ENCODE peak calls at places on chromosomes 1 and 21, in five cellular contexts. One of them, this sample, is unnamed.

GRCh38 chr1:240091614-240092300 is at the start of gene FMN2:
- DNase-seq in AG04449: no peak
- DNase-seq in brain microvascular endothelial cell: peak; percentile 8
- DNase-seq in thyroid gland: no peak
- DNase-seq in neural progenitor cell: peak; percentile 88
- DNase-seq in this sample: peak; percentile 2

GRCh38 chr1:248686815-248687214 is 15.8 kb downstream of the OR14I1 start:
- DNase-seq in AG04449: no peak
- DNase-seq in brain microvascular endothelial cell: no peak
- DNase-seq in thyroid gland: no peak
- DNase-seq in neural progenitor cell: no peak
- DNase-seq in this sample: no peak

GRCh38 chr1:26799479-26800133 is 11.9 kb downstream of the PIGV start:
- DNase-seq in AG04449: no peak
- DNase-seq in brain microvascular endothelial cell: peak; percentile 51
- DNase-seq in thyroid gland: peak; percentile 95
- DNase-seq in neural progenitor cell: no peak
- DNase-seq in this sample: peak; percentile 73

GRCh38 chr1:26126321-26127084 is 14.9 kb downstream of the PDIK1L start:
- DNase-seq in AG04449: no peak
- DNase-seq in brain microvascular endothelial cell: no peak
- DNase-seq in thyroid gland: peak; percentile 35
- DNase-seq in neural progenitor cell: no peak
- DNase-seq in this sample: peak; percentile 34

GRCh38 chr1:8702121-8702520 is 115.3 kb downstream of the RERE start:
- DNase-seq in AG04449: no peak
- DNase-seq in brain microvascular endothelial cell: peak; percentile 23
- DNase-seq in thyroid gland: peak; percentile 78
- DNase-seq in neural progenitor cell: peak; percentile 61
- DNase-seq in this sample: peak; percentile 49

GRCh38 chr1:52365091-52365745 is 787 bp downstream of the CC2D1B start:
- DNase-seq in AG04449: no peak
- DNase-seq in brain microvascular endothelial cell: peak; percentile 48
- DNase-seq in thyroid gland: peak; percentile 71
- DNase-seq in neural progenitor cell: peak; percentile 44
- DNase-seq in this sample: peak; percentile 72

GRCh38 chr21:38788275-38788911 is 17.3 kb upstream of the ETS2 start:
- DNase-seq in AG04449: no peak
- DNase-seq in brain microvascular endothelial cell: no peak
- DNase-seq in thyroid gland: no peak
- DNase-seq in neural progenitor cell: no peak
- DNase-seq in this sample: peak; percentile 44

GRCh38 chr1:247357062-247357780 is 25.6 kb upstream of the ZNF496 start:
- DNase-seq in AG04449: no peak
- DNase-seq in brain microvascular endothelial cell: peak; percentile 81
- DNase-seq in thyroid gland: peak; percentile 36
- DNase-seq in neural progenitor cell: no peak
- DNase-seq in this sample: peak; percentile 84

GRCh38 chr1:205585835-205586785 is 45.7 kb downstream of the ELK4 start:
- DNase-seq in AG04449: no peak
- DNase-seq in brain microvascular endothelial cell: no peak
- DNase-seq in thyroid gland: no peak
- DNase-seq in neural progenitor cell: no peak
- DNase-seq in this sample: no peak

GRCh38 chr21:41171210-41171609 is 3.2 kb downstream of the BACE2 start:
- DNase-seq in AG04449: no peak
- DNase-seq in brain microvascular endothelial cell: no peak
- DNase-seq in thyroid gland: peak; percentile 80
- DNase-seq in neural progenitor cell: no peak
- DNase-seq in this sample: peak; percentile 75

GRCh38 chr1:8197493-8198282 is 120.2 kb upstream of the SLC45A1 start:
- DNase-seq in AG04449: peak; percentile 68
- DNase-seq in brain microvascular endothelial cell: peak; percentile 92
- DNase-seq in thyroid gland: peak; percentile 94
- DNase-seq in neural progenitor cell: no peak
- DNase-seq in this sample: peak; percentile 91

GRCh38 chr1:18557621-18558465 is 72.8 kb upstream of the PAX7 start:
- DNase-seq in AG04449: no peak
- DNase-seq in brain microvascular endothelial cell: no peak
- DNase-seq in thyroid gland: peak; percentile 61
- DNase-seq in neural progenitor cell: peak; percentile 91
- DNase-seq in this sample: peak; percentile 3

GRCh38 chr1:72524021-72524420 is 241.7 kb upstream of the NEGR1 start:
- DNase-seq in AG04449: no peak
- DNase-seq in brain microvascular endothelial cell: no peak
- DNase-seq in thyroid gland: no peak
- DNase-seq in neural progenitor cell: no peak
- DNase-seq in this sample: no peak

GRCh38 chr1:205879974-205880373 is 30.0 kb upstream of the PM20D1 start:
- DNase-seq in AG04449: no peak
- DNase-seq in brain microvascular endothelial cell: no peak
- DNase-seq in thyroid gland: no peak
- DNase-seq in neural progenitor cell: no peak
- DNase-seq in this sample: no peak

GRCh38 chr1:95451054-95451453 is 217.0 kb downstream of the RWDD3 start:
- DNase-seq in AG04449: no peak
- DNase-seq in brain microvascular endothelial cell: no peak
- DNase-seq in thyroid gland: no peak
- DNase-seq in neural progenitor cell: peak; percentile 47
- DNase-seq in this sample: no peak

GRCh38 chr1:190138266-190138665 is 339.4 kb downstream of the BRINP3 start:
- DNase-seq in AG04449: no peak
- DNase-seq in brain microvascular endothelial cell: no peak
- DNase-seq in thyroid gland: no peak
- DNase-seq in neural progenitor cell: no peak
- DNase-seq in this sample: no peak

GRCh38 chr1:12480748-12481362 is 137.2 kb downstream of the DHRS3 start:
- DNase-seq in AG04449: peak; percentile 80
- DNase-seq in brain microvascular endothelial cell: peak; percentile 89
- DNase-seq in thyroid gland: no peak
- DNase-seq in neural progenitor cell: no peak
- DNase-seq in this sample: peak; percentile 81

GRCh38 chr1:2124446-2125198 is 70.0 kb downstream of the FAAP20 start:
- DNase-seq in AG04449: no peak
- DNase-seq in brain microvascular endothelial cell: no peak
- DNase-seq in thyroid gland: no peak
- DNase-seq in neural progenitor cell: peak; percentile 1
- DNase-seq in this sample: no peak

GRCh38 chr1:17637055-17637454 is 97.6 kb downstream of the ARHGEF10L start:
- DNase-seq in AG04449: no peak
- DNase-seq in brain microvascular endothelial cell: no peak
- DNase-seq in thyroid gland: no peak
- DNase-seq in neural progenitor cell: no peak
- DNase-seq in this sample: no peak

GRCh38 chr21:30227633-30228404 is 11.9 kb upstream of the CLDN8 start:
- DNase-seq in AG04449: peak; percentile 66
- DNase-seq in brain microvascular endothelial cell: peak; percentile 99
- DNase-seq in thyroid gland: no peak
- DNase-seq in neural progenitor cell: no peak
- DNase-seq in this sample: peak; percentile 97

GRCh38 chr21:18142639-18143038 is 102.0 kb upstream of the CHODL start:
- DNase-seq in AG04449: no peak
- DNase-seq in brain microvascular endothelial cell: no peak
- DNase-seq in thyroid gland: no peak
- DNase-seq in neural progenitor cell: no peak
- DNase-seq in this sample: no peak

GRCh38 chr21:38503588-38503987 is 5.3 kb upstream of the ERG start:
- DNase-seq in AG04449: peak; percentile 36
- DNase-seq in brain microvascular endothelial cell: peak; percentile 79
- DNase-seq in thyroid gland: no peak
- DNase-seq in neural progenitor cell: no peak
- DNase-seq in this sample: peak; percentile 85

GRCh38 chr1:61157420-61157987 is 75.1 kb downstream of the NFIA start:
- DNase-seq in AG04449: peak; percentile 78
- DNase-seq in brain microvascular endothelial cell: peak; percentile 77
- DNase-seq in thyroid gland: no peak
- DNase-seq in neural progenitor cell: no peak
- DNase-seq in this sample: peak; percentile 58

GRCh38 chr1:60245371-60245770 is 171.8 kb upstream of the C1orf87 start:
- DNase-seq in AG04449: no peak
- DNase-seq in brain microvascular endothelial cell: no peak
- DNase-seq in thyroid gland: no peak
- DNase-seq in neural progenitor cell: no peak
- DNase-seq in this sample: peak; percentile 4

GRCh38 chr1:44810101-44810761 is 1.9 kb downstream of the BTBD19 start:
- DNase-seq in AG04449: no peak
- DNase-seq in brain microvascular endothelial cell: no peak
- DNase-seq in thyroid gland: peak; percentile 97
- DNase-seq in neural progenitor cell: no peak
- DNase-seq in this sample: no peak

GRCh38 chr1:229093546-229094336 is 177.2 kb upstream of the RAB4A start:
- DNase-seq in AG04449: no peak
- DNase-seq in brain microvascular endothelial cell: no peak
- DNase-seq in thyroid gland: peak; percentile 86
- DNase-seq in neural progenitor cell: no peak
- DNase-seq in this sample: no peak

GRCh38 chr1:110205156-110205555 is 5.0 kb upstream of the KCNC4 start:
- DNase-seq in AG04449: no peak
- DNase-seq in brain microvascular endothelial cell: no peak
- DNase-seq in thyroid gland: no peak
- DNase-seq in neural progenitor cell: no peak
- DNase-seq in this sample: no peak

GRCh38 chr1:110206261-110206660 is 3.9 kb upstream of the KCNC4 start:
- DNase-seq in AG04449: no peak
- DNase-seq in brain microvascular endothelial cell: no peak
- DNase-seq in thyroid gland: no peak
- DNase-seq in neural progenitor cell: no peak
- DNase-seq in this sample: no peak

GRCh38 chr1:110203021-110203661 is 7.0 kb upstream of the KCNC4 start:
- DNase-seq in AG04449: no peak
- DNase-seq in brain microvascular endothelial cell: peak; percentile 67
- DNase-seq in thyroid gland: peak; percentile 49
- DNase-seq in neural progenitor cell: peak; percentile 67
- DNase-seq in this sample: peak; percentile 75

GRCh38 chr1:110207831-110208230 is 2.3 kb upstream of the KCNC4 start:
- DNase-seq in AG04449: no peak
- DNase-seq in brain microvascular endothelial cell: peak; percentile 30
- DNase-seq in thyroid gland: peak; percentile 65
- DNase-seq in neural progenitor cell: peak; percentile 91
- DNase-seq in this sample: peak; percentile 58

GRCh38 chr1:110205591-110206155 is 4.4 kb upstream of the KCNC4 start:
- DNase-seq in AG04449: no peak
- DNase-seq in brain microvascular endothelial cell: no peak
- DNase-seq in thyroid gland: no peak
- DNase-seq in neural progenitor cell: no peak
- DNase-seq in this sample: no peak
- TF ChIP-seq CTCF in AG04449: no peak
- TF ChIP-seq CTCF in brain microvascular endothelial cell: no peak
- TF ChIP-seq CTCF in thyroid gland: no peak
- TF ChIP-seq CTCF in neural progenitor cell: no peak
- TF ChIP-seq CTCF in this sample: no peak

GRCh38 chr1:201400257-201401230 is 1.4 kb upstream of the LAD1 start:
- DNase-seq in AG04449: no peak
- DNase-seq in brain microvascular endothelial cell: no peak
- DNase-seq in thyroid gland: no peak
- DNase-seq in neural progenitor cell: no peak
- DNase-seq in this sample: no peak
- H3K4me3 ChIP-seq in AG04449: no peak overlapping the region
- H3K4me3 ChIP-seq in brain microvascular endothelial cell: no peak overlapping the region
- H3K4me3 ChIP-seq in thyroid gland: no peak overlapping the region
- H3K4me3 ChIP-seq in neural progenitor cell: no peak overlapping the region
- H3K4me3 ChIP-seq in this sample: no peak overlapping the region

GRCh38 chr1:83882906-83883305 is 116.0 kb downstream of the TTLL7 start:
- DNase-seq in AG04449: no peak
- DNase-seq in brain microvascular endothelial cell: peak; percentile 83
- DNase-seq in thyroid gland: no peak
- DNase-seq in neural progenitor cell: peak; percentile 16
- DNase-seq in this sample: peak; percentile 93
- TF ChIP-seq CTCF in AG04449: no peak
- TF ChIP-seq CTCF in brain microvascular endothelial cell: peak; percentile 54
- TF ChIP-seq CTCF in thyroid gland: no peak
- TF ChIP-seq CTCF in neural progenitor cell: peak; percentile 28
- TF ChIP-seq CTCF in this sample: peak; percentile 63

GRCh38 chr1:219826290-219826689 is 102.1 kb downstream of the SLC30A10 start:
- DNase-seq in AG04449: no peak
- DNase-seq in brain microvascular endothelial cell: no peak
- DNase-seq in thyroid gland: no peak
- DNase-seq in neural progenitor cell: no peak
- DNase-seq in this sample: no peak
- H3K4me3 ChIP-seq in AG04449: no peak overlapping the region
- H3K4me3 ChIP-seq in brain microvascular endothelial cell: no peak overlapping the region
- H3K4me3 ChIP-seq in thyroid gland: no peak overlapping the region
- H3K4me3 ChIP-seq in neural progenitor cell: no peak overlapping the region
- H3K4me3 ChIP-seq in this sample: no peak overlapping the region

DNA sequence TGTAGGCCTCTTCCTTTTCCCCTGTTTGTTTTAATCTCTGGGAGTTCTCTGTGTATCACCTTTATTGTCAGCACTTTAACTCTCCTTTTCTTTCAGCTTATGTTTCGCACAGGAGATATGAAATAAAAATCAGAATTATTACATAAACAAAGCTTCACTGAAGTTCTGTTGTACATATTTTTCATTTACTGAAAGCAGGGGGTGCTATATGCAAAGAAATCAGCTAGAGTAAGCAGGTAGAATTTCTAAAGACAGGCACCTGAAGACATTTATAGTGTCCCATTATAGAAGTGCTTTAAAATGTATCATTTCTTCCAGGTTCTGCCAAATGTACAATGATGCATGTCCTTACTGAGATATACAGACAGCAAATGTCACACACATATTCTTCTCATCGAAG is 585.0 kb downstream of the PLA2G4A start:
- DNase-seq in AG04449: no peak
- DNase-seq in brain microvascular endothelial cell: no peak
- DNase-seq in thyroid gland: no peak
- DNase-seq in neural progenitor cell: no peak
- DNase-seq in this sample: peak; percentile 2
- TF ChIP-seq CTCF in AG04449: no peak
- TF ChIP-seq CTCF in brain microvascular endothelial cell: no peak
- TF ChIP-seq CTCF in thyroid gland: no peak
- TF ChIP-seq CTCF in neural progenitor cell: peak; percentile 58
- TF ChIP-seq CTCF in this sample: no peak

GRCh38 chr21:43021191-43021590 is 46.8 kb downstream of the PKNOX1 start:
- DNase-seq in AG04449: no peak
- DNase-seq in brain microvascular endothelial cell: no peak
- DNase-seq in thyroid gland: peak; percentile 42
- DNase-seq in neural progenitor cell: no peak
- DNase-seq in this sample: no peak

GRCh38 chr21:43020771-43021170 is 46.4 kb downstream of the PKNOX1 start:
- DNase-seq in AG04449: no peak
- DNase-seq in brain microvascular endothelial cell: no peak
- DNase-seq in thyroid gland: peak; percentile 96
- DNase-seq in neural progenitor cell: no peak
- DNase-seq in this sample: no peak

GRCh38 chr21:43020177-43020576 is 45.8 kb downstream of the PKNOX1 start:
- DNase-seq in AG04449: no peak
- DNase-seq in brain microvascular endothelial cell: no peak
- DNase-seq in thyroid gland: no peak
- DNase-seq in neural progenitor cell: no peak
- DNase-seq in this sample: no peak

GRCh38 chr21:43023175-43023574 is 48.8 kb downstream of the PKNOX1 start:
- DNase-seq in AG04449: no peak
- DNase-seq in brain microvascular endothelial cell: no peak
- DNase-seq in thyroid gland: no peak
- DNase-seq in neural progenitor cell: no peak
- DNase-seq in this sample: no peak

GRCh38 chr21:43021756-43022600 is 47.6 kb downstream of the PKNOX1 start:
- DNase-seq in AG04449: no peak
- DNase-seq in brain microvascular endothelial cell: no peak
- DNase-seq in thyroid gland: no peak
- DNase-seq in neural progenitor cell: no peak
- DNase-seq in this sample: no peak
- H3K4me3 ChIP-seq in AG04449: no peak overlapping the region
- H3K4me3 ChIP-seq in brain microvascular endothelial cell: no peak overlapping the region
- H3K4me3 ChIP-seq in thyroid gland: no peak overlapping the region
- H3K4me3 ChIP-seq in neural progenitor cell: no peak overlapping the region
- H3K4me3 ChIP-seq in this sample: no peak overlapping the region

This sample was measured in cardiac fibroblast.